ENCODE peak calls at places on chromosomes 3 and 15, in nine cellular contexts. J, V, A, B, S, O, F, T and G are unnamed samples. For H3K9me3, the result is how much of the 10 kb centered on the place peaks cover.

GRCh38 chr15:58512522-58512921 is 80.7 kb downstream of the LIPC start:
- DNase-seq in J (no peak), V (no peak), A (no peak), B (no peak), S (no peak), O (no peak), F (no peak), T (no peak), G (no peak)

GRCh38 chr3:87175662-87176230 is 51.4 kb upstream of the CHMP2B start:
- DNase-seq in J (no peak), V (no peak), A (no peak), B (no peak), S (no peak), O (no peak), F (no peak), T (no peak), G (no peak)

GRCh38 chr3:99774467-99774866 is 43.2 kb upstream of the CMSS1 start:
- DNase-seq in J (no peak), V (no peak), A (no peak), B (no peak), S (peak), O (peak), F (no peak), T (peak), G (no peak)

GRCh38 chr15:63985221-63986184 is 60.8 kb downstream of the DAPK2 start:
- DNase-seq in J (no peak), V (no peak), A (no peak), B (no peak), S (no peak), O (no peak), F (peak), T (no peak), G (no peak)

GRCh38 chr3:99330924-99331532 is 307.4 kb upstream of the COL8A1 start:
- DNase-seq in J (no peak), V (no peak), A (no peak), B (no peak), S (no peak), O (peak), F (no peak), T (peak), G (no peak)

GRCh38 chr15:66772967-66773873 is 71.2 kb downstream of the SMAD6 start:
- DNase-seq in J (no peak), V (no peak), A (no peak), B (no peak), S (no peak), O (no peak), F (no peak), T (peak), G (no peak)

GRCh38 chr3:171383206-171384018 is 76.8 kb downstream of the TNIK start:
- DNase-seq in J (no peak), V (no peak), A (no peak), B (no peak), S (no peak), O (no peak), F (no peak), T (peak), G (no peak)

GRCh38 chr15:33454996-33455395 is 144.2 kb downstream of the RYR3 start:
- DNase-seq in J (no peak), V (no peak), A (no peak), B (no peak), S (no peak), O (no peak), F (no peak), T (no peak), G (no peak)

GRCh38 chr15:29934251-29934650 is 112.0 kb upstream of the TJP1 start:
- DNase-seq in J (no peak), V (no peak), A (no peak), B (no peak), S (no peak), O (peak), F (no peak), T (peak), G (no peak)

GRCh38 chr15:34716111-34716510 is 38.7 kb downstream of the GJD2 start:
- DNase-seq in J (no peak), V (no peak), A (no peak), B (no peak), S (no peak), O (no peak), F (no peak), T (no peak), G (no peak)

GRCh38 chr3:23659840-23660430 is 145.8 kb upstream of the UBE2E1 start:
- DNase-seq in J (no peak), V (no peak), A (no peak), B (no peak), S (no peak), O (no peak), F (no peak), T (no peak), G (no peak)

DNA sequence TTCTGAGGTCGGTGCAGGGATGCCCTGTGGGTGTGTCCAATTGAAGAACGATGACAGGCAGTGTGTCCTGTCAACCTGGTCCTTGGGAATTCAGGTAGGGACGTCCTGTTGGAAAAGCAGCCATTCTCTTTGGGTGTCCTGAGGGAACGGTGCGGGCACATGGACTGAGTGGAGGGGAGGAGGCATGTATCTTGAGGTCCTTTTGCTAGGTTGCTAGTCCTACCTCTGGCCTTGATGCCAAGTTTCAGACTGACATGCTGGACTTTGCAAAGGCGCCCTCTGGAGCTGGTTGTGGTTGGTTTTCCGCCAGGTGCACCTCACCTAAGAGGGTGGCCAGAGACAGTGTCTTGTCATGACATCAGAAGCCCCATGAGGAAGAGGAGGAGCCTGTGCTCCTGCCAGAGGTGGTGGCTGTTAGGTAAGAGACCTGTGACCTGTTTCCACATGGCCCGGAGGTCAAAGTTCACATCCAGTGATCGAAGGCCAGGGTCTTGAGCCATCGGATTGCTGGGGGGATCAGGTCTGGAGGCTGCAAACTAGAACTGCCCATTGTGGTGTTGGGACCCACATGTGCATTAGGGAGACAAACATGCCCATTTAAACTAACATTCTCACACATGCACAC is 106.3 kb downstream of the SNRPN start:
- DNase-seq in J (no peak), V (no peak), A (peak), B (no peak), S (no peak), O (no peak), F (no peak), T (no peak), G (no peak)
- H3K9me3 ChIP-seq in J (half or more), V (half or more), A (half or more), B (under half), S (half or more), O (half or more), F (under half), T (under half), G (half or more)

GRCh38 chr3:16079519-16079918 is 95.0 kb upstream of the GALNT15 start:
- DNase-seq in J (no peak), V (no peak), A (no peak), B (no peak), S (no peak), O (peak), F (no peak), T (peak), G (no peak)
- H3K9me3 ChIP-seq in J (under half), V (under half), A (under half), B (under half), S (under half), O (under half), F (under half), T (under half), G (under half)

DNA sequence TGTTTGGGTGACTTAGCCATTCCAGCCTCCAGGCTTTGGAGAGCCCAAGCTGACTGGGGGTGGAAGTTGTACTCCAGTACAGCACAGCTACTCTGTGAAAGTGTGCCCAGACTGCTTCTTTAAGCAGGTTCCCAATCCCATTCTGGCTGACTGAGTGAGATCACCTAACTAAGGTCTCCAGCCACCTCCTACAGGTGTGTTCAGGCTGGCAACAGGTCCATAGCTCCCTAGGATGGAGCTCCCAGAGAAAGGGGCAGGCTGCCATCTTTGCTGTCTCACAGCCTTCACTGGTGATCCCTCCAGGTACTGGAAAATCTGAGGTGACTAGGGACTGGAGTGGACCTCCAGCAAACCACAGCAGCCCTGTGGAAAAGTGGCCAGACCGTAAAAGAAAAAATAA is 445.3 kb upstream of the KCNMB2 start:
- DNase-seq in J (no peak), V (no peak), A (no peak), B (no peak), S (no peak), O (no peak), F (no peak), T (no peak), G (no peak)
- H3K9me3 ChIP-seq in J (under half), V (under half), A (under half), B (under half), S (under half), O (under half), F (under half), T (under half), G (under half)

DNA sequence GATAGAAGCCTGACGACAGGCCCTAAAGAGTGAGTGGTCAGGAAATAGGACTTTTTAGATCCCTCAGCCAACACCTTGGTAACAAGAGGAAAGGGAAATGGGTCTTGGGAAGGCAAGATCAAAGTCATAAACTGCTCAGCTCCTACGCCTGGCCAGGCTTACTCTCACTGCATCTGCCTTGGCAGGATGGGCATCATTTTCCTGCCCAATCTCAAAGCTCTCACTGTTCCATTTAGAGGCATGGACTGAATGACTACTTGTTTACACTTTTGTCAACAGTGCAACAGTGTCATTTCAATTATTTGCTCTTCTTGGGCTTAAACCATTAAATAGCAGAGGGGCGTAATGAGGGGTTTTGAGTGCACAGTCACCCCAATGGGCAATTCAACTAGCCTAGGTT is 808.7 kb downstream of the GRM7 start:
- DNase-seq in J (no peak), V (no peak), A (no peak), B (no peak), S (no peak), O (no peak), F (no peak), T (no peak), G (no peak)
- H3K9me3 ChIP-seq in J (under half), V (under half), A (under half), B (under half), S (under half), O (under half), F (under half), T (under half), G (under half)